ENCODE peak calls at places on chromosomes 16 and 17, in ten cellular contexts. R is Caki2, V is H4, H is HEK293T, T is NCI-H510A treated with DMSO at 0.1 percent for 48 hours, G is T-helper 2 cell, I is lung, C is activated T-cell treated with anti-CD3 and anti-CD28 coated beads for 48 hours, U is hypothalamus, Q is left colon. N is an unnamed sample.

GRCh38 chr16:85473326-85473725 is 139.8 kb upstream of the GSE1 start:
- DNase-seq in R (no peak), V (no peak), H (no peak), T (no peak), G (no peak), I (no peak), C (no peak), U (no peak), Q (no peak), N (no peak)

GRCh38 chr16:31085371-31085770 is 3.4 kb downstream of the PRSS53 start:
- DNase-seq in R (no peak), V (no peak), H (no peak), T (no peak), G (no peak), I (no peak), C (no peak), U (no peak), Q (no peak), N (no peak)

GRCh38 chr16:30698816-30699614 is at the start of gene SRCAP:
- DNase-seq in R (peak), V (peak), H (peak), T (peak), G (peak), I (peak), C (peak), U (peak), Q (peak), N (peak)

GRCh38 chr17:80028030-80028429 is 7.6 kb downstream of the TBC1D16 start:
- DNase-seq in R (no peak), V (no peak), H (no peak), T (no peak), G (no peak), I (no peak), C (no peak), U (no peak), Q (no peak), N (no peak)

GRCh38 chr17:62852195-62852594 is 44.1 kb upstream of the MARCHF10 start:
- DNase-seq in R (no peak), V (no peak), H (no peak), T (no peak), G (no peak), I (no peak), C (no peak), U (no peak), Q (no peak), N (no peak)

GRCh38 chr16:1298406-1298805 is 11.0 kb upstream of the UBE2I start:
- DNase-seq in R (no peak), V (no peak), H (no peak), T (no peak), G (no peak), I (no peak), C (no peak), U (no peak), Q (no peak), N (no peak)

GRCh38 chr17:3335876-3336275 is 37.7 kb upstream of the OR3A1 start:
- DNase-seq in R (no peak), V (no peak), H (peak), T (no peak), G (no peak), I (no peak), C (no peak), U (no peak), Q (no peak), N (no peak)

GRCh38 chr16:12150600-12150999 is 174.1 kb downstream of the SNX29 start:
- DNase-seq in R (no peak), V (no peak), H (no peak), T (no peak), G (no peak), I (no peak), C (no peak), U (no peak), Q (no peak), N (no peak)

GRCh38 chr17:19487009-19487600 is 46.5 kb upstream of the SLC47A1 start:
- DNase-seq in R (no peak), V (no peak), H (no peak), T (no peak), G (no peak), I (no peak), C (no peak), U (no peak), Q (no peak), N (no peak)

GRCh38 chr17:17783121-17783824 is 53.5 kb downstream of the SREBF1 start:
- DNase-seq in R (no peak), V (no peak), H (peak), T (peak), G (peak), I (peak), C (peak), U (peak), Q (peak), N (peak)

GRCh38 chr17:82884923-82885322 is 45.1 kb upstream of the ZNF750 start:
- DNase-seq in R (no peak), V (no peak), H (no peak), T (no peak), G (no peak), I (no peak), C (peak), U (no peak), Q (no peak), N (no peak)

GRCh38 chr16:23081675-23082119 is 67.6 kb downstream of the USP31 start:
- DNase-seq in R (peak), V (no peak), H (no peak), T (no peak), G (no peak), I (no peak), C (no peak), U (no peak), Q (no peak), N (no peak)

GRCh38 chr17:6927290-6927844 is 68.5 kb upstream of the ALOX12 start:
- DNase-seq in R (no peak), V (no peak), H (no peak), T (no peak), G (no peak), I (no peak), C (no peak), U (no peak), Q (no peak), N (no peak)

GRCh38 chr16:19348578-19349315 is 63.2 kb downstream of the CLEC19A start:
- DNase-seq in R (no peak), V (peak), H (peak), T (no peak), G (no peak), I (no peak), C (no peak), U (no peak), Q (peak), N (peak)

GRCh38 chr17:42424991-42425610 is 2.0 kb upstream of the CAVIN1 start:
- DNase-seq in R (no peak), V (no peak), H (peak), T (no peak), G (no peak), I (no peak), C (no peak), U (no peak), Q (no peak), N (no peak)

GRCh38 chr16:54526916-54527315 is 240.3 kb upstream of the IRX3 start:
- DNase-seq in R (peak), V (no peak), H (no peak), T (no peak), G (no peak), I (no peak), C (no peak), U (no peak), Q (no peak), N (no peak)

N was measured in WERI-Rb-1.